ENCODE peak calls at places on chromosomes 2 and 18, in six cellular contexts. H is choroid plexus epithelial cell, Z is pancreas, D is KG1, F is fibroblast of the conjunctiva, W is endothelial cell. U is an unnamed sample.

GRCh38 chr2:218397502-218398436 is 1.9 kb upstream of the CTDSP1 start:
- DNase-seq in H (peak; percentile 75), Z (peak; percentile 81), D (peak; percentile 45), F (no peak), W (peak; percentile 48), U (no peak)

GRCh38 chr18:59402432-59403090 is 43.5 kb upstream of the LMAN1 start:
- DNase-seq in H (peak; percentile 80), Z (peak; percentile 70), D (peak; percentile 11), F (peak; percentile 43), W (peak; percentile 83), U (peak; percentile 95)

GRCh38 chr2:226427538-226428307 is 371.9 kb downstream of the IRS1 start:
- DNase-seq in H (peak; percentile 95), Z (no peak), D (no peak), F (peak; percentile 61), W (no peak), U (no peak)

GRCh38 chr2:219292616-219293015 is 13.4 kb downstream of the DNAJB2 start:
- DNase-seq in H (no peak), Z (no peak), D (no peak), F (no peak), W (no peak), U (no peak)

GRCh38 chr18:36734589-36734988 is 94.2 kb downstream of the TPGS2 start:
- DNase-seq in H (no peak), Z (no peak), D (no peak), F (no peak), W (no peak), U (no peak)

GRCh38 chr2:160408575-160409291 is 84.9 kb downstream of the RBMS1 start:
- DNase-seq in H (no peak), Z (no peak), D (no peak), F (no peak), W (peak; percentile 38), U (no peak)

GRCh38 chr2:191165190-191165643 is 14.4 kb upstream of the STAT4 start:
- DNase-seq in H (peak; percentile 82), Z (no peak), D (peak; percentile 39), F (peak; percentile 44), W (no peak), U (no peak)

GRCh38 chr18:61882296-61883004 is 10.4 kb downstream of the RNF152 start:
- DNase-seq in H (peak; percentile 31), Z (no peak), D (no peak), F (no peak), W (no peak), U (no peak)

GRCh38 chr2:44706584-44707553 is 234.6 kb upstream of the SIX3 start:
- DNase-seq in H (no peak), Z (no peak), D (no peak), F (no peak), W (no peak), U (no peak)

GRCh38 chr18:66640431-66640830 is 36.5 kb upstream of the CDH19 start:
- DNase-seq in H (peak; percentile 27), Z (no peak), D (no peak), F (no peak), W (no peak), U (no peak)

GRCh38 chr2:169790581-169790980 is 8.1 kb upstream of the SSB start:
- DNase-seq in H (no peak), Z (no peak), D (no peak), F (no peak), W (no peak), U (no peak)

GRCh38 chr2:46386763-46387162 is 89.6 kb downstream of the EPAS1 start:
- DNase-seq in H (no peak), Z (no peak), D (no peak), F (no peak), W (no peak), U (no peak)

GRCh38 chr2:27278010-27278409 is 2.8 kb downstream of the DNAJC5G start:
- DNase-seq in H (no peak), Z (no peak), D (no peak), F (no peak), W (no peak), U (no peak)

U was measured in iPS DF 19.7.